ENCODE peak calls at places on chromosome 17, in ten cellular contexts. One of them, this sample, is unnamed.

GRCh38 chr17:55487727-55488436 is 23.4 kb downstream of the SMIM36 start:
- DNase-seq in uterus: no peak
- DNase-seq in suprapubic skin: no peak
- DNase-seq in endothelial cell of umbilical vein: no peak
- DNase-seq in A549: peak
- DNase-seq in HCT116: no peak
- DNase-seq in prostate gland: no peak
- DNase-seq in Peyer's patch: no peak
- DNase-seq in transverse colon: no peak
- DNase-seq in breast epithelium: no peak
- DNase-seq in this sample: no peak

GRCh38 chr17:55334285-55334684 is 69.5 kb downstream of the HLF start:
- DNase-seq in uterus: no peak
- DNase-seq in suprapubic skin: no peak
- DNase-seq in endothelial cell of umbilical vein: no peak
- DNase-seq in A549: peak
- DNase-seq in HCT116: no peak
- DNase-seq in prostate gland: no peak
- DNase-seq in Peyer's patch: no peak
- DNase-seq in transverse colon: no peak
- DNase-seq in breast epithelium: no peak
- DNase-seq in this sample: no peak

GRCh38 chr17:3735515-3735914 is 11.8 kb downstream of the HASPIN start:
- DNase-seq in uterus: no peak
- DNase-seq in suprapubic skin: no peak
- DNase-seq in endothelial cell of umbilical vein: no peak
- DNase-seq in A549: peak
- DNase-seq in HCT116: no peak
- DNase-seq in prostate gland: no peak
- DNase-seq in Peyer's patch: no peak
- DNase-seq in transverse colon: no peak
- DNase-seq in breast epithelium: no peak
- DNase-seq in this sample: no peak

GRCh38 chr17:6654816-6655731 is 3.5 kb downstream of the C17orf100 start:
- DNase-seq in uterus: no peak
- DNase-seq in suprapubic skin: no peak
- DNase-seq in endothelial cell of umbilical vein: no peak
- DNase-seq in A549: no peak
- DNase-seq in HCT116: no peak
- DNase-seq in prostate gland: peak
- DNase-seq in Peyer's patch: peak
- DNase-seq in transverse colon: peak
- DNase-seq in breast epithelium: peak
- DNase-seq in this sample: no peak

GRCh38 chr17:80125656-80126448 is 21.1 kb downstream of the EIF4A3 start:
- DNase-seq in uterus: no peak
- DNase-seq in suprapubic skin: peak
- DNase-seq in endothelial cell of umbilical vein: no peak
- DNase-seq in A549: no peak
- DNase-seq in HCT116: no peak
- DNase-seq in prostate gland: no peak
- DNase-seq in Peyer's patch: no peak
- DNase-seq in transverse colon: no peak
- DNase-seq in breast epithelium: peak
- DNase-seq in this sample: no peak

GRCh38 chr17:78358538-78359215 is 1.2 kb downstream of the SOCS3 start:
- DNase-seq in uterus: no peak
- DNase-seq in suprapubic skin: no peak
- DNase-seq in endothelial cell of umbilical vein: peak
- DNase-seq in A549: peak
- DNase-seq in HCT116: no peak
- DNase-seq in prostate gland: no peak
- DNase-seq in Peyer's patch: no peak
- DNase-seq in transverse colon: peak
- DNase-seq in breast epithelium: no peak
- DNase-seq in this sample: no peak

GRCh38 chr17:7021993-7022778 is 664 bp upstream of the BCL6B start:
- DNase-seq in uterus: peak
- DNase-seq in suprapubic skin: peak
- DNase-seq in endothelial cell of umbilical vein: peak
- DNase-seq in A549: peak
- DNase-seq in HCT116: no peak
- DNase-seq in prostate gland: peak
- DNase-seq in Peyer's patch: peak
- DNase-seq in transverse colon: peak
- DNase-seq in breast epithelium: peak
- DNase-seq in this sample: peak

GRCh38 chr17:19389386-19389785 is 2.4 kb upstream of the MFAP4 start:
- DNase-seq in uterus: no peak
- DNase-seq in suprapubic skin: no peak
- DNase-seq in endothelial cell of umbilical vein: no peak
- DNase-seq in A549: no peak
- DNase-seq in HCT116: no peak
- DNase-seq in prostate gland: no peak
- DNase-seq in Peyer's patch: no peak
- DNase-seq in transverse colon: peak
- DNase-seq in breast epithelium: no peak
- DNase-seq in this sample: no peak

GRCh38 chr17:7146115-7146514 is 31.5 kb upstream of the ASGR2 start:
- DNase-seq in uterus: no peak
- DNase-seq in suprapubic skin: no peak
- DNase-seq in endothelial cell of umbilical vein: peak
- DNase-seq in A549: no peak
- DNase-seq in HCT116: no peak
- DNase-seq in prostate gland: no peak
- DNase-seq in Peyer's patch: no peak
- DNase-seq in transverse colon: no peak
- DNase-seq in breast epithelium: no peak
- DNase-seq in this sample: no peak

DNA sequence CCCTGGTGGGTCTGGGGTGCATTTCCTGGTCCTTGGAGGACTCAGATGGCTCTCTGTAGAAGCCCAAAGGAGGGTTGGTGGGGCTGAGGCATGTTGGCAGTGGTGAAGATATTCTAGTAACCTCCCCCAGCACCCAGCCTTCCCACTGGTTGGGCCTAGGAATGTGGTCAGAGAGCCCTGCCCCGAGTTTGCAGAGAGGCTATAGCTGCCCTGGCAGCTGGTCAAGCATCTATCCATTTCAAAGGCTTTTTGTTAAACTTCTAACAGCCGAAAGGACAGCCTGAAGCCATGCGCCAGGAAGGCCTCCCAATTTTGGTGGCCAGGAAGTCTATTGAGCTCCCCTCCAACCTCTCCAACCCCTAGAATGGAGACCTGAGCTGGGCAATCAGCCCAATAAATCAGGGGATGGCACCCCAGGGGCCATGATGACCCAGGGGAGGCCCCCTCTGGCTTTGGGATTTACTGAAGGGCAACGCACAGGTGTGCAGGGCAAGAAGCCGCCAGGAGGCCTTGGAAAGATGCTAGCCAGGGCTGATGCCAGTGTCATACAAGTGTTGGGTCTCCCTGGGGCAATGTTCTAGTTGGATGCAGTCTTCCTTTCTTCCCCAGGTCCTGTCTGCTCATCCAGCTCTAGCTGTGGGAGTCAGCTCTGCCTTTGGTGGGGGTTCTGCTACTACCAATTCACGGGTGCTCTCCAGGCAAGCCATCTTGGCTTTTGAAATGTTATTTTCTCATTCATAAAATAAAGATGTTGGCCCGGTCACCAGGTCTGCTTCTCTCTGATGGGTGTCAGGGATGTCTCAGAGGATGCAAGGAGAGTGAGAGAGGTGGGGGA is 30.9 kb upstream of the AXIN2 start:
- DNase-seq in uterus: no peak
- DNase-seq in suprapubic skin: no peak
- DNase-seq in endothelial cell of umbilical vein: no peak
- DNase-seq in A549: no peak
- DNase-seq in HCT116: no peak
- DNase-seq in prostate gland: no peak
- DNase-seq in Peyer's patch: no peak
- DNase-seq in transverse colon: no peak
- DNase-seq in breast epithelium: no peak
- DNase-seq in this sample: no peak
- TF ChIP-seq POLR2A in uterus: no peak
- TF ChIP-seq POLR2A in suprapubic skin: no peak
- TF ChIP-seq POLR2A in endothelial cell of umbilical vein: no peak
- TF ChIP-seq POLR2A in A549: no peak
- TF ChIP-seq POLR2A in HCT116: no peak
- TF ChIP-seq POLR2A in prostate gland: no peak
- TF ChIP-seq POLR2A in Peyer's patch: no peak
- TF ChIP-seq POLR2A in transverse colon: no peak
- TF ChIP-seq POLR2A in breast epithelium: no peak
- TF ChIP-seq POLR2A in this sample: no peak

GRCh38 chr17:43908111-43908721 is 880 bp upstream of the MPP2 start:
- DNase-seq in uterus: peak
- DNase-seq in suprapubic skin: no peak
- DNase-seq in endothelial cell of umbilical vein: no peak
- DNase-seq in A549: peak
- DNase-seq in HCT116: peak
- DNase-seq in prostate gland: peak
- DNase-seq in Peyer's patch: no peak
- DNase-seq in transverse colon: peak
- DNase-seq in breast epithelium: peak
- DNase-seq in this sample: peak
- TF ChIP-seq CTCF in uterus: no peak
- TF ChIP-seq CTCF in suprapubic skin: no peak
- TF ChIP-seq CTCF in endothelial cell of umbilical vein: no peak
- TF ChIP-seq CTCF in A549: no peak
- TF ChIP-seq CTCF in HCT116: no peak
- TF ChIP-seq CTCF in prostate gland: no peak
- TF ChIP-seq CTCF in Peyer's patch: no peak
- TF ChIP-seq CTCF in transverse colon: no peak
- TF ChIP-seq CTCF in breast epithelium: no peak
- TF ChIP-seq CTCF in this sample: no peak

DNA sequence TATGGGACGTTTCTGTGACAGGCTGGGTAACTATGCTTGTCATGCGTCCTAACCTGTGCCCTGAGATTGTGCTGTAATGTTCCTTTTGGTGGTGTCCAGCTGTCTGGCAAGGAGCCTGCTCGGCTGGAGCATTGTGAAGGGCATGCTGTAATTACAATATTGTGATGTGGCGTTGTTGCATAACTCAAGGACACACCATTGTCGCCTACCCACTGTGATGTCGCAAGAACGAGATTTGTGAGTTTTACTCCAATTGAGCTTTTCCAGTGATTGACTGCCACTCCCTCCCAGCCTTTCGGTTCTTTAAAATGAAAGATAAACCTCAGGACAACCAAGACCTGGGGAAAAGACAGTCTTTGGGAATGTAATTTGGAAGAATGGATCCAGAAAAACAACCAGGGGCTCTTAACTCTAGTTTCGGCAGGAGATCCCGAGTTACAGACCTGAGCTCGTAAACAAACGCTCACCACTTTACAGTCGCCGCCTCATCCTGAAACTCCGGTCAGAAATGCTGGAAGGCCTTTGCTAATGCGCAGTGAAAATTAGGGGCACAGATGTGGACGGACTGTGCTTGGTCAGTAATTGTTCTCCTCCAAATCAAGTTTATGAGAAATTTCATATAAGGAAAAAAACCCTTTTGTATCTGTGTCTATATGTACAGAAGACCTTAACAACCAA is 1.3 kb downstream of the ZNF750 start:
- DNase-seq in uterus: no peak
- DNase-seq in suprapubic skin: no peak
- DNase-seq in endothelial cell of umbilical vein: no peak
- DNase-seq in A549: no peak
- DNase-seq in HCT116: no peak
- DNase-seq in prostate gland: peak
- DNase-seq in Peyer's patch: no peak
- DNase-seq in transverse colon: peak
- DNase-seq in breast epithelium: peak
- DNase-seq in this sample: peak
- H3K27ac ChIP-seq in uterus: no peak
- H3K27ac ChIP-seq in suprapubic skin: peak
- H3K27ac ChIP-seq in endothelial cell of umbilical vein: no peak
- H3K27ac ChIP-seq in A549: no peak
- H3K27ac ChIP-seq in HCT116: no peak
- H3K27ac ChIP-seq in prostate gland: peak
- H3K27ac ChIP-seq in Peyer's patch: peak
- H3K27ac ChIP-seq in transverse colon: peak
- H3K27ac ChIP-seq in breast epithelium: peak
- H3K27ac ChIP-seq in this sample: no peak

DNA sequence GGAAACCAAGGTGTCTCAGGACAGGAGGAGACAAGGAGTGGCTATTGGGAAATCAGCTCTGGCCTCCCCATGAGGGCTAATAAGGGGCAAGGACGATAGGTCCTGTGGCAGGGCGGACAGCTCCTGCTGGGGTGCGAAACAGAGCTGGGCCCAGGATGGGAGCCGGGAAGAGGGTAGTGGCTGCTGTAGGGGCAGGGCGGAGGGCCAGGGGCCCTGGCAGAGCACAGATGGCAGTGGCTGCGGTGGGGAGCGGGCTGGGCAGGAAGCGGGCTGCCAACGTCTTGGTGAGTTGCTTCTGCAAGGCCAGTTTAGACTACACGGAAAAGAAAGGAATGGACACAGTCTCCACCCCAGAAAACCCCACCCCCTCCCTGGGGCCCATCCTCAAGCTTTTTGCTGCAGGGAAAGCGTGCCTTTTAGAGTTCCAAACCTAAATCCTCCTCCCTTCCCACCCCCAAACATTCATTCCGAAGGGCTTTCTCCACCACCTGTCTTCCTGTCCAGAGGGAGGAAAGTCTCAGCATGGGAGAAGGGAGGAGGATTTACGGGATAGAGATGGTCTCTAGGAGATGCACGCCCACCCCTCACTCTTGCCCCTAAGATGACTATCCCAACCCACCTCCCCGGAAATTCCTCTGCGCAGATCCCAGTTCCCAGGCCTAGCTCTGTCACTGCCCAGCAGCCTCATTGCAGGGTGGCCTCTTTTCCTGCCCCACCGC is 7.1 kb downstream of the NKIRAS2 start:
- DNase-seq in uterus: no peak
- DNase-seq in suprapubic skin: no peak
- DNase-seq in endothelial cell of umbilical vein: no peak
- DNase-seq in A549: no peak
- DNase-seq in HCT116: no peak
- DNase-seq in prostate gland: no peak
- DNase-seq in Peyer's patch: no peak
- DNase-seq in transverse colon: no peak
- DNase-seq in breast epithelium: no peak
- DNase-seq in this sample: no peak
- TF ChIP-seq POLR2A in uterus: no peak
- TF ChIP-seq POLR2A in suprapubic skin: no peak
- TF ChIP-seq POLR2A in endothelial cell of umbilical vein: no peak
- TF ChIP-seq POLR2A in A549: no peak
- TF ChIP-seq POLR2A in HCT116: no peak
- TF ChIP-seq POLR2A in prostate gland: no peak
- TF ChIP-seq POLR2A in Peyer's patch: no peak
- TF ChIP-seq POLR2A in transverse colon: no peak
- TF ChIP-seq POLR2A in breast epithelium: no peak
- TF ChIP-seq POLR2A in this sample: no peak